ENCODE peak calls at places on chromosomes 13 and 19, in seven cellular contexts. One of them, this sample, is unnamed.

GRCh38 chr19:56316728-56317127 is 2.1 kb upstream of the ZSCAN5A start:
- DNase-seq in CD8-positive, alpha-beta T cell: no peak
- DNase-seq in AG04449: no peak
- DNase-seq in fibroblast of pulmonary artery: no peak
- DNase-seq in pancreas: no peak
- DNase-seq in astrocyte of the cerebellum: no peak
- DNase-seq in spleen: no peak
- DNase-seq in this sample: no peak

GRCh38 chr13:51849145-51850101 is 4.4 kb upstream of the TMEM272 start:
- DNase-seq in AG04449: no peak
- DNase-seq in spleen: no peak
- DNase-seq in fibroblast of pulmonary artery: peak; percentile 20
- DNase-seq in pancreas: no peak
- DNase-seq in astrocyte of the cerebellum: no peak
- DNase-seq in CD8-positive, alpha-beta T cell: peak; percentile 39
- DNase-seq in this sample: no peak

GRCh38 chr19:40888191-40888590 is 6.2 kb upstream of the CYP2A7 start:
- DNase-seq in pancreas: no peak
- DNase-seq in CD8-positive, alpha-beta T cell: no peak
- DNase-seq in fibroblast of pulmonary artery: no peak
- DNase-seq in AG04449: no peak
- DNase-seq in spleen: no peak
- DNase-seq in astrocyte of the cerebellum: no peak
- DNase-seq in this sample: no peak

GRCh38 chr13:78657699-78658629 is 991 bp downstream of the OBI1 start:
- DNase-seq in AG04449: no peak
- DNase-seq in pancreas: no peak
- DNase-seq in fibroblast of pulmonary artery: peak; percentile 17
- DNase-seq in astrocyte of the cerebellum: no peak
- DNase-seq in spleen: no peak
- DNase-seq in CD8-positive, alpha-beta T cell: no peak
- DNase-seq in this sample: no peak

GRCh38 chr13:89221557-89222158 is 1550.5 kb downstream of the SLITRK5 start:
- DNase-seq in CD8-positive, alpha-beta T cell: no peak
- DNase-seq in spleen: no peak
- DNase-seq in fibroblast of pulmonary artery: no peak
- DNase-seq in astrocyte of the cerebellum: no peak
- DNase-seq in pancreas: no peak
- DNase-seq in AG04449: no peak
- DNase-seq in this sample: no peak

GRCh38 chr13:27909378-27909777 is 10.4 kb upstream of the PDX1 start:
- DNase-seq in CD8-positive, alpha-beta T cell: no peak
- DNase-seq in spleen: no peak
- DNase-seq in pancreas: no peak
- DNase-seq in astrocyte of the cerebellum: no peak
- DNase-seq in fibroblast of pulmonary artery: no peak
- DNase-seq in AG04449: no peak
- DNase-seq in this sample: no peak

GRCh38 chr13:29937836-29938235 is 87.4 kb upstream of the UBL3 start:
- DNase-seq in astrocyte of the cerebellum: no peak
- DNase-seq in spleen: no peak
- DNase-seq in AG04449: no peak
- DNase-seq in CD8-positive, alpha-beta T cell: peak; percentile 28
- DNase-seq in pancreas: no peak
- DNase-seq in fibroblast of pulmonary artery: no peak
- DNase-seq in this sample: no peak

GRCh38 chr19:8361921-8362793 is 1.8 kb upstream of the ANGPTL4 start:
- DNase-seq in CD8-positive, alpha-beta T cell: no peak
- DNase-seq in pancreas: peak; percentile 98
- DNase-seq in fibroblast of pulmonary artery: peak; percentile 99
- DNase-seq in AG04449: peak; percentile 94
- DNase-seq in spleen: peak; percentile 86
- DNase-seq in astrocyte of the cerebellum: peak; percentile 85
- DNase-seq in this sample: peak; percentile 99

GRCh38 chr13:48297131-48297786 is 6.3 kb upstream of the RB1 start:
- DNase-seq in pancreas: no peak
- DNase-seq in astrocyte of the cerebellum: no peak
- DNase-seq in spleen: no peak
- DNase-seq in AG04449: no peak
- DNase-seq in CD8-positive, alpha-beta T cell: no peak
- DNase-seq in fibroblast of pulmonary artery: no peak
- DNase-seq in this sample: no peak

GRCh38 chr13:34017231-34017630 is 199.3 kb downstream of the RFC3 start:
- DNase-seq in pancreas: no peak
- DNase-seq in spleen: no peak
- DNase-seq in AG04449: no peak
- DNase-seq in CD8-positive, alpha-beta T cell: no peak
- DNase-seq in fibroblast of pulmonary artery: no peak
- DNase-seq in astrocyte of the cerebellum: no peak
- DNase-seq in this sample: no peak

GRCh38 chr19:49502866-49503581 is 6.8 kb downstream of the RPS11 start:
- DNase-seq in spleen: no peak
- DNase-seq in CD8-positive, alpha-beta T cell: peak; percentile 43
- DNase-seq in astrocyte of the cerebellum: peak; percentile 68
- DNase-seq in AG04449: no peak
- DNase-seq in pancreas: peak; percentile 60
- DNase-seq in fibroblast of pulmonary artery: peak; percentile 95
- DNase-seq in this sample: no peak

GRCh38 chr13:68736961-68737360 is 1370.7 kb upstream of the ATXN8OS start:
- DNase-seq in fibroblast of pulmonary artery: no peak
- DNase-seq in pancreas: no peak
- DNase-seq in CD8-positive, alpha-beta T cell: no peak
- DNase-seq in spleen: no peak
- DNase-seq in astrocyte of the cerebellum: peak; percentile 15
- DNase-seq in AG04449: no peak
- DNase-seq in this sample: no peak

GRCh38 chr13:98528663-98529064 is 48.2 kb downstream of the STK24 start:
- DNase-seq in fibroblast of pulmonary artery: no peak
- DNase-seq in CD8-positive, alpha-beta T cell: no peak
- DNase-seq in AG04449: no peak
- DNase-seq in pancreas: no peak
- DNase-seq in astrocyte of the cerebellum: peak; percentile 36
- DNase-seq in spleen: no peak
- DNase-seq in this sample: no peak

GRCh38 chr13:67390462-67391093 is 160.4 kb upstream of the PCDH9 start:
- DNase-seq in CD8-positive, alpha-beta T cell: no peak
- DNase-seq in fibroblast of pulmonary artery: peak; percentile 58
- DNase-seq in astrocyte of the cerebellum: peak; percentile 3
- DNase-seq in spleen: no peak
- DNase-seq in AG04449: no peak
- DNase-seq in pancreas: no peak
- DNase-seq in this sample: no peak

GRCh38 chr19:3607398-3608078 is 863 bp upstream of the TBXA2R start:
- DNase-seq in CD8-positive, alpha-beta T cell: no peak
- DNase-seq in fibroblast of pulmonary artery: peak; percentile 51
- DNase-seq in AG04449: no peak
- DNase-seq in astrocyte of the cerebellum: no peak
- DNase-seq in pancreas: peak; percentile 16
- DNase-seq in spleen: peak; percentile 80
- DNase-seq in this sample: no peak

GRCh38 chr13:26424181-26424580 is 133.3 kb upstream of the WASF3 start:
- DNase-seq in pancreas: no peak
- DNase-seq in CD8-positive, alpha-beta T cell: no peak
- DNase-seq in spleen: no peak
- DNase-seq in astrocyte of the cerebellum: no peak
- DNase-seq in fibroblast of pulmonary artery: no peak
- DNase-seq in AG04449: no peak
- DNase-seq in this sample: no peak

GRCh38 chr19:3949294-3949693 is 16.4 kb downstream of the NMRK2 start:
- DNase-seq in fibroblast of pulmonary artery: no peak
- DNase-seq in AG04449: no peak
- DNase-seq in CD8-positive, alpha-beta T cell: no peak
- DNase-seq in pancreas: no peak
- DNase-seq in astrocyte of the cerebellum: no peak
- DNase-seq in spleen: no peak
- DNase-seq in this sample: no peak

GRCh38 chr13:90519157-90519556 is 828.3 kb upstream of the MIR17HG start:
- DNase-seq in spleen: peak; percentile 41
- DNase-seq in fibroblast of pulmonary artery: no peak
- DNase-seq in pancreas: no peak
- DNase-seq in CD8-positive, alpha-beta T cell: no peak
- DNase-seq in astrocyte of the cerebellum: no peak
- DNase-seq in AG04449: no peak
- DNase-seq in this sample: no peak

GRCh38 chr13:106348032-106348431 is 187.4 kb downstream of the EFNB2 start:
- DNase-seq in pancreas: no peak
- DNase-seq in astrocyte of the cerebellum: peak; percentile 33
- DNase-seq in AG04449: no peak
- DNase-seq in fibroblast of pulmonary artery: peak; percentile 59
- DNase-seq in CD8-positive, alpha-beta T cell: no peak
- DNase-seq in spleen: no peak
- DNase-seq in this sample: no peak

GRCh38 chr13:52899206-52899605 is 50.8 kb upstream of the PCDH8 start:
- DNase-seq in fibroblast of pulmonary artery: no peak
- DNase-seq in pancreas: no peak
- DNase-seq in spleen: no peak
- DNase-seq in astrocyte of the cerebellum: no peak
- DNase-seq in AG04449: no peak
- DNase-seq in CD8-positive, alpha-beta T cell: no peak
- DNase-seq in this sample: no peak

GRCh38 chr13:29435125-29435911 is 160.2 kb downstream of the SLC7A1 start:
- DNase-seq in AG04449: peak; percentile 92
- DNase-seq in astrocyte of the cerebellum: peak; percentile 79
- DNase-seq in spleen: no peak
- DNase-seq in CD8-positive, alpha-beta T cell: no peak
- DNase-seq in fibroblast of pulmonary artery: peak; percentile 89
- DNase-seq in pancreas: no peak
- DNase-seq in this sample: no peak

GRCh38 chr19:13121551-13122274 is 3.6 kb downstream of the NACC1 start:
- DNase-seq in astrocyte of the cerebellum: no peak
- DNase-seq in fibroblast of pulmonary artery: no peak
- DNase-seq in pancreas: no peak
- DNase-seq in CD8-positive, alpha-beta T cell: peak; percentile 37
- DNase-seq in spleen: no peak
- DNase-seq in AG04449: no peak
- DNase-seq in this sample: no peak
- H3K4me3 ChIP-seq in astrocyte of the cerebellum: no peak overlapping the region
- H3K4me3 ChIP-seq in fibroblast of pulmonary artery: no peak overlapping the region
- H3K4me3 ChIP-seq in pancreas: no peak overlapping the region
- H3K4me3 ChIP-seq in CD8-positive, alpha-beta T cell: no peak overlapping the region
- H3K4me3 ChIP-seq in spleen: no peak overlapping the region
- H3K4me3 ChIP-seq in AG04449: no peak overlapping the region
- H3K4me3 ChIP-seq in this sample: no peak overlapping the region

GRCh38 chr19:10861118-10861651 is 10.2 kb upstream of the CARM1 start:
- DNase-seq in fibroblast of pulmonary artery: peak; percentile 43
- DNase-seq in CD8-positive, alpha-beta T cell: peak; percentile 27
- DNase-seq in AG04449: no peak
- DNase-seq in astrocyte of the cerebellum: no peak
- DNase-seq in spleen: no peak
- DNase-seq in pancreas: no peak
- DNase-seq in this sample: no peak
- TF ChIP-seq CTCF in fibroblast of pulmonary artery: peak; percentile 54
- TF ChIP-seq CTCF in CD8-positive, alpha-beta T cell: no peak
- TF ChIP-seq CTCF in AG04449: peak; percentile 52
- TF ChIP-seq CTCF in astrocyte of the cerebellum: peak; percentile 53
- TF ChIP-seq CTCF in spleen: no peak
- TF ChIP-seq CTCF in pancreas: peak; percentile 34
- TF ChIP-seq CTCF in this sample: peak; percentile 15

DNA sequence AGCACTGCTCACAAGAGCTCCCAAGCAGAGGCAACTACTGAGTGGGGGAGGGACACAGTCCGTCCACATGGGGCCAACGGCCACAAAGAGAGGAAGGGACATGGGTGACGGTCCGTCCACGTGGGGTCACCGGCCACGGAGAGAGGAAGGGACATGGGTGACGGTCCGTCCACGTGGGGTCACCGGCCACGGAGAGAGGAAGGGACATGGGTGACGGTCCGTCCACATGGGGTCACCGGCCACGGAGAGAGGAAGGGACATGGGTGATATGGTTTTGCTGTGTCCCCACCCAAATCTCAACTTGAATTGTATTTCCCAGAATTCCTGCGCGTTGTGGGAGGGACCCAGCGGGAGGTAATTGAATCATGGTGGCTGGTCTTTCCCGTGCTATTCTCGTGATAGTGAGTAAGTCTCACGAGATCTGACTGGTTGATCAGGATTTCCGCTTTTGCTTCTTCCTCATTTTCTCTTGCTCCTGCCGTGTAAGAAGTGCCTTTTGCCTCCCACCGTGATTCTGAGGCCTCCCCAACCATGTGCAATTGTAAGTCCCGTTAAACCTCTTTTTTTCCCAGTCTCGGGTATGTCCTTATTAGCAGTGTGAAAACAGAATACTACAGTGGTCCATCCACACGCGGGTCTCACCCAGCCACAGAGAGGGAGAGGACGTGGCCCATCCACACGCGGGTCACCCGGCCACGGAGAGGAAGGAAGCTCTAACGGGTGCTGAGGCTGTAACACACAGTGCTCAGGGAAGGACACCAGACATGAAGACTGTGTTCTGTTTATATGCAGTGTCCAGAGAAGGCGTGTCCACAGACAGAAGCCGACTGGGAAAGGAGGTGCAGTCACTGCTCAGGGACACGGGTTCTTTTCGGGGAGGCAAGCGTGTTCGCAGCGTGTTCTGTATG is 48.5 kb downstream of the GAS6 start:
- DNase-seq in pancreas: no peak
- DNase-seq in AG04449: no peak
- DNase-seq in CD8-positive, alpha-beta T cell: no peak
- DNase-seq in spleen: peak; percentile 84
- DNase-seq in astrocyte of the cerebellum: no peak
- DNase-seq in fibroblast of pulmonary artery: no peak
- DNase-seq in this sample: peak; percentile 19
- H3K4me3 ChIP-seq in pancreas: no peak overlapping the region
- H3K4me3 ChIP-seq in AG04449: no peak overlapping the region
- H3K4me3 ChIP-seq in CD8-positive, alpha-beta T cell: peak overlapping the region; percentile 54
- H3K4me3 ChIP-seq in spleen: peak overlapping the region; percentile 77
- H3K4me3 ChIP-seq in astrocyte of the cerebellum: no peak overlapping the region
- H3K4me3 ChIP-seq in fibroblast of pulmonary artery: no peak overlapping the region
- H3K4me3 ChIP-seq in this sample: peak overlapping the region; percentile 69

GRCh38 chr13:46106839-46107371 is 2.1 kb upstream of the CPB2 start:
- DNase-seq in astrocyte of the cerebellum: no peak
- DNase-seq in fibroblast of pulmonary artery: no peak
- DNase-seq in AG04449: no peak
- DNase-seq in spleen: no peak
- DNase-seq in CD8-positive, alpha-beta T cell: no peak
- DNase-seq in pancreas: no peak
- DNase-seq in this sample: no peak
- TF ChIP-seq CTCF in astrocyte of the cerebellum: no peak
- TF ChIP-seq CTCF in fibroblast of pulmonary artery: no peak
- TF ChIP-seq CTCF in AG04449: no peak
- TF ChIP-seq CTCF in spleen: no peak
- TF ChIP-seq CTCF in CD8-positive, alpha-beta T cell: no peak
- TF ChIP-seq CTCF in pancreas: no peak
- TF ChIP-seq CTCF in this sample: no peak

GRCh38 chr19:37931941-37932655 is 25.1 kb downstream of the SIPA1L3 start:
- DNase-seq in fibroblast of pulmonary artery: peak; percentile 65
- DNase-seq in CD8-positive, alpha-beta T cell: no peak
- DNase-seq in pancreas: peak; percentile 88
- DNase-seq in AG04449: no peak
- DNase-seq in spleen: peak; percentile 87
- DNase-seq in astrocyte of the cerebellum: peak; percentile 67
- DNase-seq in this sample: peak; percentile 70
- H3K4me3 ChIP-seq in fibroblast of pulmonary artery: peak overlapping the region; percentile 28
- H3K4me3 ChIP-seq in CD8-positive, alpha-beta T cell: no peak overlapping the region
- H3K4me3 ChIP-seq in pancreas: peak overlapping the region; percentile 2
- H3K4me3 ChIP-seq in AG04449: peak overlapping the region; percentile 30
- H3K4me3 ChIP-seq in spleen: peak overlapping the region; percentile 45
- H3K4me3 ChIP-seq in astrocyte of the cerebellum: peak overlapping the region; percentile 31
- H3K4me3 ChIP-seq in this sample: peak overlapping the region; percentile 21

GRCh38 chr19:27905074-27905473 is 1307.9 kb downstream of the UQCRFS1 start:
- DNase-seq in CD8-positive, alpha-beta T cell: no peak
- DNase-seq in pancreas: no peak
- DNase-seq in spleen: no peak
- DNase-seq in AG04449: no peak
- DNase-seq in astrocyte of the cerebellum: no peak
- DNase-seq in fibroblast of pulmonary artery: no peak
- DNase-seq in this sample: no peak
- TF ChIP-seq CTCF in CD8-positive, alpha-beta T cell: no peak
- TF ChIP-seq CTCF in pancreas: no peak
- TF ChIP-seq CTCF in spleen: no peak
- TF ChIP-seq CTCF in AG04449: no peak
- TF ChIP-seq CTCF in astrocyte of the cerebellum: no peak
- TF ChIP-seq CTCF in fibroblast of pulmonary artery: no peak
- TF ChIP-seq CTCF in this sample: no peak

This sample was measured in LNCaP clone FGC.